ENCODE peak calls at places on chromosomes 5 and 9, in nine cellular contexts. R is DND-41, M is GM23338, V is K562, D is astrocyte, I is A673, Y is GM23248, Q is PC-3, B is HepG2. S is an unnamed sample.

GRCh38 chr9:134356496-134357470 is 30.5 kb downstream of the RXRA start:
- DNase-seq in R (no peak), M (no peak), V (peak; percentile 86), D (no peak), I (no peak), Y (no peak), Q (peak; percentile 66), B (no peak), S (no peak)

GRCh38 chr5:321233-321725 is at the start of gene AHRR:
- DNase-seq in R (no peak), M (peak; percentile 80), V (peak; percentile 88), D (peak; percentile 22), I (peak; percentile 61), Y (peak; percentile 93), Q (peak; percentile 75), B (peak; percentile 12), S (peak; percentile 53)

GRCh38 chr5:25119654-25120053 is 474.9 kb upstream of the CDH10 start:
- DNase-seq in R (no peak), M (peak; percentile 63), V (peak; percentile 10), D (peak; percentile 10), I (peak; percentile 54), Y (peak; percentile 47), Q (peak; percentile 68), B (peak; percentile 1), S (peak; percentile 29)

GRCh38 chr9:88577256-88577655 is 42.3 kb downstream of the NXNL2 start:
- DNase-seq in R (no peak), M (no peak), V (no peak), D (no peak), I (no peak), Y (no peak), Q (no peak), B (no peak), S (no peak)

GRCh38 chr9:129145841-129146292 is 32.2 kb downstream of the IER5L start:
- DNase-seq in R (no peak), M (peak; percentile 84), V (no peak), D (peak; percentile 95), I (no peak), Y (peak; percentile 79), Q (no peak), B (peak; percentile 21), S (peak; percentile 97)

GRCh38 chr5:107781451-107781850 is 110.7 kb upstream of the EFNA5 start:
- DNase-seq in R (no peak), M (no peak), V (no peak), D (peak; percentile 67), I (no peak), Y (no peak), Q (peak; percentile 21), B (no peak), S (peak; percentile 71)

GRCh38 chr9:136282272-136282861 is 21.5 kb downstream of the CCDC187 start:
- DNase-seq in R (no peak), M (no peak), V (no peak), D (no peak), I (no peak), Y (no peak), Q (no peak), B (no peak), S (no peak)

GRCh38 chr9:131651160-131651559 is 88.7 kb downstream of the RAPGEF1 start:
- DNase-seq in R (no peak), M (no peak), V (no peak), D (no peak), I (no peak), Y (no peak), Q (no peak), B (no peak), S (no peak)

GRCh38 chr9:129773262-129774048 is 20.6 kb upstream of the PTGES start:
- DNase-seq in R (no peak), M (no peak), V (no peak), D (peak; percentile 12), I (no peak), Y (peak; percentile 68), Q (peak; percentile 87), B (peak; percentile 69), S (peak; percentile 14)

GRCh38 chr9:98256632-98257218 is 1.3 kb upstream of the TBC1D2 start:
- DNase-seq in R (peak; percentile 42), M (peak; percentile 47), V (peak; percentile 70), D (no peak), I (peak; percentile 66), Y (peak; percentile 33), Q (no peak), B (no peak), S (no peak)

GRCh38 chr5:141717043-141717442 is 35.0 kb upstream of the ARAP3 start:
- DNase-seq in R (no peak), M (peak; percentile 57), V (no peak), D (no peak), I (no peak), Y (no peak), Q (no peak), B (no peak), S (no peak)
- H3K4me1 ChIP-seq in R (no peaks in the 10 kb centered on the region), M (peaks cover 44% of the 10 kb centered on the region), V (no peaks in the 10 kb centered on the region), D (peaks cover 5% of the 10 kb centered on the region), I (no peaks in the 10 kb centered on the region), Y (no peaks in the 10 kb centered on the region), Q (peaks cover 45% of the 10 kb centered on the region), B (peaks cover 10% of the 10 kb centered on the region), S (no peaks in the 10 kb centered on the region)

GRCh38 chr5:138464018-138464387 is 1.3 kb upstream of the EGR1 start:
- DNase-seq in R (peak; percentile 95), M (peak; percentile 94), V (peak; percentile 94), D (peak; percentile 84), I (peak; percentile 98), Y (peak; percentile 97), Q (peak; percentile 91), B (peak; percentile 86), S (peak; percentile 95)

GRCh38 chr5:138465288-138466057 is at the start of gene EGR1:
- DNase-seq in R (peak; percentile 96), M (peak; percentile 98), V (peak; percentile 85), D (peak; percentile 85), I (peak; percentile 97), Y (peak; percentile 98), Q (peak; percentile 70), B (peak; percentile 88), S (peak; percentile 95)

GRCh38 chr5:138463335-138464017 is 1.8 kb upstream of the EGR1 start:
- DNase-seq in R (no peak), M (peak; percentile 51), V (peak; percentile 61), D (no peak), I (peak; percentile 15), Y (peak; percentile 59), Q (no peak), B (no peak), S (no peak)

GRCh38 chr5:138466058-138466899 is 1.0 kb downstream of the EGR1 start:
- DNase-seq in R (no peak), M (no peak), V (no peak), D (peak; percentile 25), I (peak; percentile 61), Y (peak; percentile 64), Q (no peak), B (peak; percentile 84), S (peak; percentile 31)

DNA sequence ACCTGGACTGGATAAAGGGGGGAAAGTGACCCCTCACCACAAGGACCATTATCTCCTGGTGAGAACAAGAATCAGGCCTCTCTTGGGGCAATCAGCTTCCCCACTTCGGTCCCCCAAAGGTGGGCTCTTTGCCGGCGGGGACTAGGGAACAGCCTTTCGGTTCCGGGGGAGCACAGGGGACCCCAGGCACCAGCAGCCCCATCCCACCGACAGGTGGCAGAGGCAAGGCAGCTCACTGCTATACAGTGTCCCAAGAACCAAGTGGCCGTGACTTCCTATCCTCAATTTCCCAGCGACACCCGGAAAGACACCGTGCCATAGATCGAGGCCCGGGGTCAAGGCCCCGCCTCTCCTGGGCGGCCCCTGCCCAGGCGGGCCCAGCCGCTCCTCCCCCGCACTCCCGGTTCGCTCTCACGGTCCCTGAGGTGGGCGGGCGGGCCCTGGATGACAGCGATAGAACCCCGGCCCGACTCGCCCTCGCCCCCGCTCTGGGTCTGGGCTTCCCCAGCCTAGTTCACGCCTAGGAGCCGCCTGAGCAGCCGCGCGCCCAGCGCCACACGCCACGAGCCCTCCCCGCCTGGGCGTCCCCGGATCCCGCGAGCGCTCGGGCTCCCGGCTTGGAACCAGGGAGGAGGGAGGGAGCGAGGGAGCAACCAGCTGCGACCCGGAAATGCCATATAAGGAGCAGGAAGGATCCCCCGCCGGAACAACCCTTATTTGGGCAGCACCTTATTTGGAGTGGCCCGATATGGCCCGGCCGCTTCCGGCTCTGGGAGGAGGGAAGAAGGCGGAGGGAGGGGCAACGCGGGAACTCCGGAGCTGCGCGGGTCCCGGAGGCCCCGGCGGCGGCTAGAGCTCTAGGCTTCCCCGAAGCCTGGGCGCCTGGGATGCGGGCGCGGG is 641 bp upstream of the EGR1 start:
- DNase-seq in R (peak; percentile 98), M (peak; percentile 100), V (peak; percentile 94), D (peak; percentile 94), I (peak; percentile 100), Y (peak; percentile 99), Q (peak; percentile 96), B (peak; percentile 97), S (peak; percentile 99)
- TF ChIP-seq EZH2 in R (no peak), M (no peak), V (peak; percentile 100), D (peak; percentile 88), I (no peak), Y (no peak), Q (no peak), B (no peak), S (no peak)

DNA sequence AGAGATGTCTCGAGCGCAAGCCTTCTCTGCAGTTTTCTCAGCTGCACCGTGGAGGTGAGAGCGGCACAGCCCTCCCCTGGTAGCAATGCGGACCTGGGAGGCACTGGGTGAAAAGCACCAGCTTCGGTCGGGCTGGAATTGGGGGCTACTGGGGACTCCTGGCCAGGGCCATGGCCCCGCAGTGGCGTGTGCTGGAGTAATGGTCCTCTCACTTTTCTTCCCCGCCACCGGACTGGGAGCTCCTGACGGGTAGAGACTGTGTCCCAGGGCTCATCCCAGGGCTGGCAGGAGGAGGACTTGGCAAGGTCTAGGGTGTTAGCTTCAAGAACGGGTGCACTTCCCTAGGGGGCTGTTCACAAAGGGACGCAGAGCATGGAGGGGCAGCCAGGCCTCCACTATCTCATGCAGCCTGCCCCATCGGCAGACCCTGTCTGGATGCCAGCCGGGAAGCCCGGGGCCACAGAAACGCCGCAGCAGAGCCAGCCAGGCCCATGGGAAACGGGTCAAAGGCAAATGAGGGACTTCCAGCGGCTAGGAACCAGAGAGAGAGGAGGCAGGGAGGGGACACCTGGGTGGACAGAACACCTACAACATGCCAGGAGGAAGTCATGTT is 92.6 kb upstream of the MVB12B start:
- DNase-seq in R (no peak), M (no peak), V (no peak), D (no peak), I (no peak), Y (no peak), Q (no peak), B (no peak), S (no peak)
- H3K4me1 ChIP-seq in R (no peaks in the 10 kb centered on the region), M (no peaks in the 10 kb centered on the region), V (no peaks in the 10 kb centered on the region), D (no peaks in the 10 kb centered on the region), I (no peaks in the 10 kb centered on the region), Y (no peaks in the 10 kb centered on the region), Q (no peaks in the 10 kb centered on the region), B (no peaks in the 10 kb centered on the region), S (no peaks in the 10 kb centered on the region)

GRCh38 chr9:37026085-37026935 is 7.8 kb downstream of the PAX5 start:
- DNase-seq in R (no peak), M (peak; percentile 70), V (no peak), D (no peak), I (peak; percentile 46), Y (peak; percentile 31), Q (no peak), B (no peak), S (no peak)
- TF ChIP-seq EZH2 in R (no peak), M (peak; percentile 91), V (no peak), D (peak; percentile 95), I (no peak), Y (peak; percentile 45), Q (no peak), B (peak; percentile 74), S (peak; percentile 72)

S was measured in fibroblast of lung.